ENCODE peak calls at places on chromosomes 11 and 22, in nine cellular contexts. Y, M, A, E, V, C, Q, D and L are unnamed samples.

GRCh38 chr11:35185696-35186095 is 46.7 kb downstream of the CD44 start:
- DNase-seq in Y (no peak), M (no peak), A (no peak), E (no peak), V (no peak), C (no peak), Q (no peak), D (no peak), L (no peak)

GRCh38 chr22:17872491-17872890 is 98.2 kb upstream of the BID start:
- DNase-seq in Y (no peak), M (no peak), A (no peak), E (no peak), V (no peak), C (no peak), Q (no peak), D (no peak), L (no peak)

GRCh38 chr11:58579192-58580129 is 598 bp downstream of the ZFP91 start:
- DNase-seq in Y (peak; percentile 92), M (peak; percentile 87), A (peak; percentile 89), E (peak; percentile 84), V (peak; percentile 77), C (peak; percentile 96), Q (peak; percentile 94), D (peak; percentile 93), L (peak; percentile 96)

GRCh38 chr22:40626826-40627225 is 9.7 kb downstream of the MRTFA start:
- DNase-seq in Y (no peak), M (no peak), A (no peak), E (no peak), V (no peak), C (no peak), Q (no peak), D (no peak), L (no peak)

GRCh38 chr11:88849368-88849767 is 216.4 kb downstream of the GRM5 start:
- DNase-seq in Y (no peak), M (no peak), A (no peak), E (no peak), V (no peak), C (no peak), Q (no peak), D (no peak), L (no peak)

GRCh38 chr22:36790648-36791047 is 14.7 kb upstream of the IFT27 start:
- DNase-seq in Y (no peak), M (no peak), A (no peak), E (no peak), V (no peak), C (no peak), Q (no peak), D (no peak), L (no peak)

GRCh38 chr22:46736705-46737104 is 1.3 kb downstream of the CERK start:
- DNase-seq in Y (no peak), M (no peak), A (no peak), E (no peak), V (no peak), C (no peak), Q (no peak), D (no peak), L (no peak)

GRCh38 chr22:45349916-45350315 is 40.2 kb downstream of the FAM118A start:
- DNase-seq in Y (no peak), M (no peak), A (no peak), E (no peak), V (no peak), C (no peak), Q (no peak), D (no peak), L (no peak)

GRCh38 chr11:30481385-30481784 is 104.8 kb downstream of the MPPED2 start:
- DNase-seq in Y (no peak), M (no peak), A (no peak), E (no peak), V (no peak), C (no peak), Q (no peak), D (no peak), L (no peak)

GRCh38 chr11:19683141-19683805 is 29.4 kb upstream of the NAV2 start:
- DNase-seq in Y (no peak), M (no peak), A (no peak), E (no peak), V (no peak), C (peak; percentile 60), Q (no peak), D (peak; percentile 90), L (peak; percentile 79)

GRCh38 chr11:94583885-94584500 is 16.8 kb downstream of the PIWIL4 start:
- DNase-seq in Y (no peak), M (no peak), A (no peak), E (no peak), V (no peak), C (no peak), Q (no peak), D (no peak), L (no peak)

GRCh38 chr11:116217006-116217405 is 555.8 kb downstream of the BUD13 start:
- DNase-seq in Y (no peak), M (no peak), A (peak; percentile 50), E (no peak), V (no peak), C (peak; percentile 52), Q (no peak), D (no peak), L (no peak)

GRCh38 chr11:17375547-17375946 is 12.9 kb downstream of the KCNJ11 start:
- DNase-seq in Y (no peak), M (no peak), A (no peak), E (no peak), V (no peak), C (no peak), Q (no peak), D (no peak), L (no peak)

GRCh38 chr11:90204832-90205646 is 17.8 kb downstream of the CHORDC1 start:
- DNase-seq in Y (no peak), M (no peak), A (peak; percentile 64), E (no peak), V (no peak), C (no peak), Q (peak; percentile 53), D (no peak), L (no peak)

GRCh38 chr11:134373591-134374052 is 38.4 kb downstream of the B3GAT1 start:
- DNase-seq in Y (no peak), M (no peak), A (no peak), E (no peak), V (no peak), C (no peak), Q (no peak), D (no peak), L (peak; percentile 68)

GRCh38 chr11:1966531-1966930 is 19.4 kb downstream of the MRPL23 start:
- DNase-seq in Y (no peak), M (no peak), A (no peak), E (no peak), V (no peak), C (no peak), Q (no peak), D (no peak), L (peak; percentile 39)

GRCh38 chr11:103659743-103660142 is 376.7 kb upstream of the DDI1 start:
- DNase-seq in Y (no peak), M (no peak), A (no peak), E (no peak), V (no peak), C (no peak), Q (no peak), D (no peak), L (no peak)

GRCh38 chr11:7484645-7485044 is 661 bp upstream of the OLFML1 start:
- DNase-seq in Y (no peak), M (no peak), A (no peak), E (no peak), V (no peak), C (no peak), Q (no peak), D (no peak), L (no peak)

GRCh38 chr11:57427692-57428082 is 766 bp upstream of the SLC43A3 start:
- DNase-seq in Y (no peak), M (no peak), A (no peak), E (no peak), V (peak; percentile 74), C (peak; percentile 94), Q (no peak), D (peak; percentile 92), L (peak; percentile 80)

GRCh38 chr11:130645164-130645859 is 196.9 kb downstream of the ADAMTS15 start:
- DNase-seq in Y (no peak), M (no peak), A (no peak), E (no peak), V (no peak), C (no peak), Q (no peak), D (no peak), L (no peak)

GRCh38 chr11:115267871-115268270 is 236.3 kb downstream of the CADM1 start:
- DNase-seq in Y (no peak), M (no peak), A (no peak), E (no peak), V (no peak), C (no peak), Q (no peak), D (no peak), L (no peak)

GRCh38 chr11:109729761-109730160 is 307.8 kb downstream of the C11orf87 start:
- DNase-seq in Y (no peak), M (no peak), A (no peak), E (no peak), V (no peak), C (no peak), Q (no peak), D (no peak), L (no peak)

GRCh38 chr11:12680246-12680939 is 6.2 kb downstream of the TEAD1 start:
- DNase-seq in Y (no peak), M (no peak), A (peak; percentile 57), E (no peak), V (no peak), C (peak; percentile 75), Q (no peak), D (peak; percentile 79), L (peak; percentile 84)

GRCh38 chr11:110972640-110973039 is 260.4 kb upstream of the ARHGAP20 start:
- DNase-seq in Y (no peak), M (no peak), A (no peak), E (no peak), V (peak; percentile 78), C (peak; percentile 13), Q (no peak), D (no peak), L (no peak)

GRCh38 chr22:29811377-29811776 is 26.7 kb downstream of the ASCC2 start:
- DNase-seq in Y (no peak), M (no peak), A (no peak), E (no peak), V (no peak), C (no peak), Q (no peak), D (no peak), L (no peak)

GRCh38 chr22:35315141-35315854 is 15.6 kb downstream of the TOM1 start:
- DNase-seq in Y (no peak), M (no peak), A (no peak), E (no peak), V (no peak), C (no peak), Q (no peak), D (peak; percentile 13), L (peak; percentile 77)

GRCh38 chr11:72719144-72719543 is 33.1 kb downstream of the ARAP1 start:
- DNase-seq in Y (no peak), M (no peak), A (no peak), E (no peak), V (no peak), C (no peak), Q (no peak), D (no peak), L (peak; percentile 49)

GRCh38 chr11:1762537-1763302 is 1.0 kb downstream of the CTSD start:
- DNase-seq in Y (no peak), M (no peak), A (no peak), E (no peak), V (no peak), C (peak; percentile 53), Q (no peak), D (peak; percentile 63), L (peak; percentile 71)

GRCh38 chr22:21962655-21962949 is 10.0 kb upstream of the PPM1F start:
- DNase-seq in Y (no peak), M (no peak), A (no peak), E (no peak), V (no peak), C (no peak), Q (no peak), D (no peak), L (no peak)

GRCh38 chr11:107669156-107669740 is 42.6 kb downstream of the SLN start:
- DNase-seq in Y (no peak), M (no peak), A (no peak), E (no peak), V (no peak), C (no peak), Q (no peak), D (no peak), L (no peak)

GRCh38 chr11:102878595-102878994 is 3.8 kb upstream of the MMP12 start:
- DNase-seq in Y (no peak), M (no peak), A (no peak), E (no peak), V (no peak), C (no peak), Q (no peak), D (no peak), L (no peak)